ENCODE peak calls at places on chromosomes 1 and 21, in seven cellular contexts. I, J, B, Z, C, G and U are unnamed samples.

GRCh38 chr1:15229569-15230170 is 17.4 kb upstream of the FHAD1 start:
- DNase-seq in I (no peak), J (no peak), Z (no peak), C (no peak), B (no peak), G (no peak), U (no peak)

GRCh38 chr1:55040083-55040952 is 970 bp downstream of the PCSK9 start:
- DNase-seq in J (no peak), G (no peak), B (no peak), I (no peak), Z (no peak), C (peak), U (no peak)

GRCh38 chr1:27054381-27054780 is 41.7 kb upstream of the TENT5B start:
- DNase-seq in J (no peak), G (no peak), Z (no peak), C (no peak), B (no peak), I (no peak), U (no peak)

GRCh38 chr1:32335619-32335950 is 448 bp downstream of the MARCKSL1 start:
- DNase-seq in C (no peak), G (no peak), J (no peak), B (no peak), Z (no peak), I (no peak), U (peak)

GRCh38 chr1:53160924-53161378 is 18.5 kb upstream of the SLC1A7 start:
- DNase-seq in G (no peak), B (no peak), C (no peak), Z (no peak), I (no peak), J (no peak), U (no peak)

GRCh38 chr1:1430114-1430982 is 5.1 kb upstream of the VWA1 start:
- DNase-seq in I (no peak), J (no peak), C (peak), G (peak), Z (no peak), B (peak), U (peak)

GRCh38 chr1:72063364-72063763 is 219.0 kb downstream of the NEGR1 start:
- DNase-seq in C (peak), G (no peak), J (no peak), Z (no peak), I (no peak), B (no peak), U (no peak)

GRCh38 chr1:54283214-54283996 is 83.4 kb downstream of the MRPL37 start:
- DNase-seq in B (no peak), I (peak), Z (no peak), G (no peak), J (no peak), C (no peak), U (no peak)

GRCh38 chr1:175612286-175612685 is 131.1 kb downstream of the TNR start:
- DNase-seq in Z (no peak), I (no peak), J (no peak), G (no peak), B (no peak), C (no peak), U (no peak)

GRCh38 chr1:54850737-54851136 is 36.3 kb downstream of the DHCR24 start:
- DNase-seq in Z (no peak), C (peak), G (no peak), J (no peak), I (no peak), B (peak), U (no peak)

GRCh38 chr1:108070662-108071061 is 105.7 kb upstream of the VAV3 start:
- DNase-seq in J (no peak), C (no peak), G (no peak), Z (no peak), I (no peak), B (no peak), U (no peak)

GRCh38 chr1:200874694-200875093 is 1.9 kb downstream of the GPR25 start:
- DNase-seq in B (no peak), I (no peak), Z (no peak), C (no peak), G (no peak), J (no peak), U (no peak)

GRCh38 chr1:112866151-112866550 is 89.8 kb downstream of the SLC16A1 start:
- DNase-seq in C (peak), J (no peak), G (no peak), I (no peak), B (peak), Z (no peak), U (no peak)

GRCh38 chr1:38018864-38019343 is 6.4 kb downstream of the UTP11 start:
- DNase-seq in G (no peak), Z (no peak), B (no peak), I (peak), J (no peak), C (peak), U (peak)

GRCh38 chr1:164735315-164736052 is 176.5 kb downstream of the PBX1 start:
- DNase-seq in G (no peak), Z (no peak), B (no peak), J (no peak), C (peak), I (no peak), U (no peak)

GRCh38 chr1:26287033-26287711 is 7.3 kb downstream of the SH3BGRL3 start:
- DNase-seq in C (no peak), J (peak), I (peak), B (no peak), Z (peak), G (peak), U (peak)

GRCh38 chr21:15908187-15908586 is 178.4 kb downstream of the USP25 start:
- DNase-seq in G (no peak), B (peak), I (no peak), J (no peak), Z (no peak), C (peak), U (no peak)

GRCh38 chr1:19309123-19309813 is 2.7 kb downstream of the AKR7A2 start:
- DNase-seq in B (peak), C (peak), Z (no peak), G (no peak), I (no peak), J (no peak), U (no peak)

GRCh38 chr1:27637052-27637451 is 2.1 kb upstream of the FGR start:
- DNase-seq in J (no peak), Z (no peak), G (no peak), I (no peak), C (no peak), B (no peak), U (peak)

GRCh38 chr1:210456731-210457130 is 128.0 kb downstream of the HHAT start:
- DNase-seq in J (no peak), B (no peak), G (no peak), C (no peak), I (no peak), Z (no peak), U (no peak)

GRCh38 chr21:43733529-43734071 is 14.7 kb downstream of the PDXK start:
- DNase-seq in J (no peak), G (no peak), C (no peak), B (peak), I (peak), Z (no peak), U (no peak)

GRCh38 chr1:174761257-174761760 is 238.4 kb upstream of the CACYBP start:
- DNase-seq in G (no peak), C (no peak), I (no peak), B (no peak), Z (no peak), J (no peak), U (no peak)

GRCh38 chr21:26844258-26845065 is 747 bp downstream of the ADAMTS1 start:
- DNase-seq in G (peak), B (peak), C (peak), I (peak), Z (no peak), J (no peak), U (no peak)

GRCh38 chr1:152227310-152227928 is 3.4 kb upstream of the HRNR start:
- DNase-seq in C (no peak), J (no peak), I (peak), B (peak), G (no peak), Z (no peak), U (no peak)

GRCh38 chr1:81142099-81142776 is 658.5 kb upstream of the ADGRL2 start:
- DNase-seq in C (peak), Z (no peak), I (no peak), J (no peak), B (peak), G (no peak), U (no peak)

GRCh38 chr1:244603498-244603897 is 49.4 kb upstream of the DESI2 start:
- DNase-seq in I (peak), B (peak), G (no peak), Z (no peak), J (peak), C (peak), U (peak)

GRCh38 chr1:65949230-65949626 is 156.5 kb downstream of the PDE4B start:
- DNase-seq in G (no peak), C (peak), I (no peak), Z (no peak), J (no peak), B (peak), U (no peak)

GRCh38 chr1:82464362-82464931 is 663.7 kb downstream of the ADGRL2 start:
- DNase-seq in I (no peak), Z (no peak), C (no peak), J (no peak), B (peak), G (no peak), U (no peak)

GRCh38 chr1:35442737-35443136 is 114.5 kb downstream of the KIAA0319L start:
- DNase-seq in J (no peak), Z (no peak), B (no peak), I (peak), G (no peak), C (no peak), U (no peak)

GRCh38 chr1:60762176-60762575 is 320.2 kb upstream of the NFIA start:
- DNase-seq in G (no peak), J (no peak), Z (no peak), I (no peak), C (no peak), B (peak), U (no peak)

GRCh38 chr1:235160395-235160964 is 570 bp downstream of the RBM34 start:
- DNase-seq in B (peak), J (peak), Z (no peak), C (peak), I (peak), G (no peak), U (peak)

GRCh38 chr1:183278736-183279591 is 92.9 kb downstream of the LAMC2 start:
- DNase-seq in J (no peak), B (peak), Z (no peak), I (no peak), C (peak), G (no peak), U (no peak)

GRCh38 chr1:2530501-2531361 is 668 bp upstream of the HES5 start:
- DNase-seq in B (no peak), I (no peak), C (no peak), J (no peak), Z (no peak), G (no peak), U (no peak)

GRCh38 chr1:199290186-199290585 is 651.3 kb downstream of the PTPRC start:
- DNase-seq in C (peak), Z (no peak), J (no peak), I (no peak), B (peak), G (no peak), U (no peak)

GRCh38 chr1:159088050-159088449 is 11.5 kb upstream of the AIM2 start:
- DNase-seq in Z (no peak), J (no peak), B (peak), I (peak), G (no peak), C (peak), U (no peak)

GRCh38 chr1:21326861-21327344 is 36.6 kb upstream of the ECE1 start:
- DNase-seq in C (no peak), G (no peak), Z (no peak), I (no peak), B (no peak), J (no peak), U (no peak)

GRCh38 chr1:7727816-7728477 is 43.1 kb upstream of the VAMP3 start:
- DNase-seq in Z (no peak), C (no peak), J (no peak), B (no peak), I (no peak), G (no peak), U (no peak)

GRCh38 chr1:226628624-226629155 is 80.1 kb downstream of the STUM start:
- DNase-seq in I (no peak), J (no peak), G (no peak), C (no peak), B (no peak), Z (no peak), U (no peak)